ENCODE peak calls at places on chromosomes 16 and 17, in nine cellular contexts. One of them, this sample, is unnamed.

GRCh38 chr16:77689971-77690370 is 32.3 kb upstream of the NUDT7 start:
- DNase-seq in neural progenitor cell: no peak
- DNase-seq in fibroblast of mammary gland: no peak
- DNase-seq in upper lobe of right lung: no peak
- DNase-seq in fibroblast of pulmonary artery: no peak
- DNase-seq in cardiac muscle cell: no peak
- DNase-seq in left ventricle myocardium inferior: no peak
- DNase-seq in stomach: no peak
- DNase-seq in cardiac fibroblast: no peak
- DNase-seq in this sample: no peak

GRCh38 chr16:61575617-61576016 is 460.6 kb downstream of the CDH8 start:
- DNase-seq in left ventricle myocardium inferior: no peak
- DNase-seq in upper lobe of right lung: no peak
- DNase-seq in fibroblast of pulmonary artery: no peak
- DNase-seq in stomach: no peak
- DNase-seq in fibroblast of mammary gland: no peak
- DNase-seq in cardiac fibroblast: no peak
- DNase-seq in neural progenitor cell: no peak
- DNase-seq in cardiac muscle cell: no peak
- DNase-seq in this sample: no peak

GRCh38 chr17:80937501-80938356 is 53.9 kb upstream of the CHMP6 start:
- DNase-seq in upper lobe of right lung: peak; percentile 56
- DNase-seq in cardiac fibroblast: no peak
- DNase-seq in neural progenitor cell: peak; percentile 71
- DNase-seq in fibroblast of mammary gland: no peak
- DNase-seq in left ventricle myocardium inferior: no peak
- DNase-seq in stomach: no peak
- DNase-seq in fibroblast of pulmonary artery: no peak
- DNase-seq in cardiac muscle cell: no peak
- DNase-seq in this sample: no peak

GRCh38 chr17:45320931-45321461 is 4.2 kb upstream of the MAP3K14 start:
- DNase-seq in fibroblast of pulmonary artery: peak; percentile 83
- DNase-seq in cardiac fibroblast: peak; percentile 85
- DNase-seq in left ventricle myocardium inferior: no peak
- DNase-seq in cardiac muscle cell: no peak
- DNase-seq in stomach: no peak
- DNase-seq in fibroblast of mammary gland: peak; percentile 97
- DNase-seq in neural progenitor cell: no peak
- DNase-seq in upper lobe of right lung: no peak
- DNase-seq in this sample: no peak

GRCh38 chr16:68068926-68069325 is 16.2 kb upstream of the NFATC3 start:
- DNase-seq in cardiac muscle cell: no peak
- DNase-seq in left ventricle myocardium inferior: no peak
- DNase-seq in stomach: no peak
- DNase-seq in cardiac fibroblast: no peak
- DNase-seq in fibroblast of pulmonary artery: no peak
- DNase-seq in neural progenitor cell: no peak
- DNase-seq in fibroblast of mammary gland: no peak
- DNase-seq in upper lobe of right lung: no peak
- DNase-seq in this sample: no peak

GRCh38 chr17:34151081-34151480 is 104.0 kb upstream of the CCL2 start:
- DNase-seq in fibroblast of pulmonary artery: no peak
- DNase-seq in left ventricle myocardium inferior: no peak
- DNase-seq in cardiac fibroblast: no peak
- DNase-seq in stomach: no peak
- DNase-seq in cardiac muscle cell: no peak
- DNase-seq in upper lobe of right lung: no peak
- DNase-seq in neural progenitor cell: no peak
- DNase-seq in fibroblast of mammary gland: no peak
- DNase-seq in this sample: no peak

GRCh38 chr17:75352079-75352569 is 53.4 kb downstream of the GRB2 start:
- DNase-seq in neural progenitor cell: peak; percentile 21
- DNase-seq in stomach: peak; percentile 52
- DNase-seq in fibroblast of pulmonary artery: no peak
- DNase-seq in fibroblast of mammary gland: no peak
- DNase-seq in cardiac fibroblast: no peak
- DNase-seq in cardiac muscle cell: peak; percentile 79
- DNase-seq in upper lobe of right lung: no peak
- DNase-seq in left ventricle myocardium inferior: no peak
- DNase-seq in this sample: peak; percentile 69

GRCh38 chr17:39809221-39809620 is 54.9 kb downstream of the IKZF3 start:
- DNase-seq in stomach: no peak
- DNase-seq in upper lobe of right lung: no peak
- DNase-seq in fibroblast of pulmonary artery: no peak
- DNase-seq in cardiac fibroblast: no peak
- DNase-seq in left ventricle myocardium inferior: no peak
- DNase-seq in fibroblast of mammary gland: no peak
- DNase-seq in neural progenitor cell: no peak
- DNase-seq in cardiac muscle cell: no peak
- DNase-seq in this sample: no peak

DNA sequence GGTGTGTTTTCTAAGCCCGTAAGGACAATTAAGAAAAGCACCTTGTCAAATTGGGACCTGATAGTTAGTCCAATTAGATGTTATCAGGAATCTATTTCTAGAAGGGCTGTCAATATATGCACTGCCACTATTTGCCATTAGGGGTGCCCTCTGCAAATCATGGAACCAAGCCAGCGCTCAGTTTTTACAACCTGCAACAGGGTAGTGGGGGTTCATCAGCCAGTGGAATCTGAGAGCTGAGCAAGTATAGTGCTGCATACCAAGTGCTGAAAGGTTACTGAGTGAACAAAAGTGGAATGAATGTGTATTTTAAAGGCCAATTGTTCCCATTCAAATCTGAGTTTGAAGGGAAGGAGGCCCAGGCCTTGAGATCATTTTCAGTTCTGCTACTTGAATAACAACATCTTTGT is 10.4 kb downstream of the PRR11 start:
- DNase-seq in cardiac fibroblast: peak; percentile 57
- DNase-seq in fibroblast of mammary gland: peak; percentile 42
- DNase-seq in cardiac muscle cell: peak; percentile 78
- DNase-seq in left ventricle myocardium inferior: no peak
- DNase-seq in upper lobe of right lung: no peak
- DNase-seq in neural progenitor cell: peak; percentile 91
- DNase-seq in fibroblast of pulmonary artery: peak; percentile 55
- DNase-seq in stomach: peak; percentile 47
- DNase-seq in this sample: peak; percentile 51
- TF ChIP-seq CTCF in cardiac fibroblast: peak; percentile 65
- TF ChIP-seq CTCF in fibroblast of mammary gland: peak; percentile 68
- TF ChIP-seq CTCF in cardiac muscle cell: peak; percentile 62
- TF ChIP-seq CTCF in left ventricle myocardium inferior: peak; percentile 51
- TF ChIP-seq CTCF in upper lobe of right lung: peak; percentile 53
- TF ChIP-seq CTCF in neural progenitor cell: peak; percentile 74
- TF ChIP-seq CTCF in fibroblast of pulmonary artery: peak; percentile 66
- TF ChIP-seq CTCF in stomach: peak; percentile 38
- TF ChIP-seq CTCF in this sample: peak; percentile 58

GRCh38 chr17:63446981-63447687 is 1.0 kb upstream of the CYB561 start:
- DNase-seq in cardiac muscle cell: no peak
- DNase-seq in fibroblast of pulmonary artery: peak; percentile 81
- DNase-seq in fibroblast of mammary gland: no peak
- DNase-seq in cardiac fibroblast: peak; percentile 86
- DNase-seq in upper lobe of right lung: no peak
- DNase-seq in stomach: peak; percentile 65
- DNase-seq in neural progenitor cell: peak; percentile 30
- DNase-seq in left ventricle myocardium inferior: no peak
- DNase-seq in this sample: no peak

GRCh38 chr17:63445571-63446217 is 412 bp downstream of the CYB561 start:
- DNase-seq in fibroblast of pulmonary artery: peak; percentile 38
- DNase-seq in fibroblast of mammary gland: no peak
- DNase-seq in upper lobe of right lung: peak; percentile 81
- DNase-seq in left ventricle myocardium inferior: no peak
- DNase-seq in cardiac muscle cell: peak; percentile 74
- DNase-seq in cardiac fibroblast: no peak
- DNase-seq in stomach: peak; percentile 69
- DNase-seq in neural progenitor cell: peak; percentile 83
- DNase-seq in this sample: peak; percentile 57

GRCh38 chr17:63445065-63445464 is 1.0 kb downstream of the CYB561 start:
- DNase-seq in neural progenitor cell: no peak
- DNase-seq in stomach: no peak
- DNase-seq in left ventricle myocardium inferior: no peak
- DNase-seq in fibroblast of pulmonary artery: no peak
- DNase-seq in cardiac muscle cell: no peak
- DNase-seq in cardiac fibroblast: no peak
- DNase-seq in upper lobe of right lung: no peak
- DNase-seq in fibroblast of mammary gland: no peak
- DNase-seq in this sample: no peak

GRCh38 chr17:63447688-63448005 is 1.5 kb upstream of the CYB561 start:
- DNase-seq in cardiac muscle cell: no peak
- DNase-seq in left ventricle myocardium inferior: no peak
- DNase-seq in fibroblast of pulmonary artery: peak; percentile 65
- DNase-seq in neural progenitor cell: no peak
- DNase-seq in fibroblast of mammary gland: no peak
- DNase-seq in upper lobe of right lung: no peak
- DNase-seq in cardiac fibroblast: peak; percentile 63
- DNase-seq in stomach: peak; percentile 42
- DNase-seq in this sample: no peak

GRCh38 chr17:63446218-63446980 is at the start of gene CYB561:
- DNase-seq in stomach: peak; percentile 90
- DNase-seq in fibroblast of mammary gland: peak; percentile 63
- DNase-seq in cardiac fibroblast: peak; percentile 74
- DNase-seq in neural progenitor cell: peak; percentile 82
- DNase-seq in upper lobe of right lung: peak; percentile 94
- DNase-seq in left ventricle myocardium inferior: peak; percentile 75
- DNase-seq in fibroblast of pulmonary artery: peak; percentile 62
- DNase-seq in cardiac muscle cell: no peak
- DNase-seq in this sample: peak; percentile 82
- TF ChIP-seq CTCF in stomach: peak; percentile 14
- TF ChIP-seq CTCF in fibroblast of mammary gland: no peak
- TF ChIP-seq CTCF in cardiac fibroblast: no peak
- TF ChIP-seq CTCF in neural progenitor cell: no peak
- TF ChIP-seq CTCF in upper lobe of right lung: peak; percentile 28
- TF ChIP-seq CTCF in left ventricle myocardium inferior: peak; percentile 25
- TF ChIP-seq CTCF in fibroblast of pulmonary artery: no peak
- TF ChIP-seq CTCF in cardiac muscle cell: peak; percentile 20
- TF ChIP-seq CTCF in this sample: no peak

GRCh38 chr16:54952195-54952594 is 21.5 kb downstream of the IRX5 start:
- DNase-seq in cardiac fibroblast: no peak
- DNase-seq in upper lobe of right lung: no peak
- DNase-seq in stomach: no peak
- DNase-seq in neural progenitor cell: no peak
- DNase-seq in fibroblast of mammary gland: no peak
- DNase-seq in fibroblast of pulmonary artery: no peak
- DNase-seq in left ventricle myocardium inferior: no peak
- DNase-seq in cardiac muscle cell: no peak
- DNase-seq in this sample: no peak

GRCh38 chr16:54962045-54962444 is 31.4 kb downstream of the IRX5 start:
- DNase-seq in upper lobe of right lung: no peak
- DNase-seq in fibroblast of pulmonary artery: no peak
- DNase-seq in fibroblast of mammary gland: no peak
- DNase-seq in left ventricle myocardium inferior: no peak
- DNase-seq in neural progenitor cell: no peak
- DNase-seq in stomach: no peak
- DNase-seq in cardiac muscle cell: no peak
- DNase-seq in cardiac fibroblast: no peak
- DNase-seq in this sample: no peak

GRCh38 chr16:54954220-54954619 is 23.6 kb downstream of the IRX5 start:
- DNase-seq in left ventricle myocardium inferior: no peak
- DNase-seq in cardiac fibroblast: peak; percentile 1
- DNase-seq in stomach: no peak
- DNase-seq in neural progenitor cell: no peak
- DNase-seq in cardiac muscle cell: no peak
- DNase-seq in fibroblast of mammary gland: no peak
- DNase-seq in upper lobe of right lung: no peak
- DNase-seq in fibroblast of pulmonary artery: no peak
- DNase-seq in this sample: no peak

GRCh38 chr16:54955757-54956156 is 25.1 kb downstream of the IRX5 start:
- DNase-seq in upper lobe of right lung: no peak
- DNase-seq in stomach: no peak
- DNase-seq in neural progenitor cell: no peak
- DNase-seq in cardiac muscle cell: no peak
- DNase-seq in fibroblast of pulmonary artery: no peak
- DNase-seq in fibroblast of mammary gland: no peak
- DNase-seq in left ventricle myocardium inferior: no peak
- DNase-seq in cardiac fibroblast: no peak
- DNase-seq in this sample: no peak

DNA sequence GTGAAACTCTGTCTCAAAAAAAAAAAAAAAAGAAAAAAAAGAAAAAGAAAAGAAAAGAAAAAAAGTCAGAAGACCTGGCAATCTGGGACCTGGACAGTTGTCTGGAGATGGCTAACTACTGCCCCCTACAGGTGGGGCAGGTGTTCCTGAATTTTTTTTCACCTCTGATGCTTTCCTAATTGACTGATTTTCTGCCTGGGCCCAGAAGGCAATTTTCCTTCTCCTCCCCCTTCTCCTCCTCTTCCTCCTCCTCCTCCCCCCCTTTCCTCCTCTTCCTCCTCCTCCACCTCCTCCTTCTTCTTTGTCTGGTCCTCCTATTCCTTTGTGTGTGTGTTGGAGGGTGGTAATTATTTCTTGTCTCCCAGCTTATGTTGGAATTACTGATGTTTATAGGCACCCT is 26.7 kb downstream of the IRX5 start:
- DNase-seq in left ventricle myocardium inferior: no peak
- DNase-seq in upper lobe of right lung: no peak
- DNase-seq in neural progenitor cell: peak; percentile 32
- DNase-seq in cardiac fibroblast: peak; percentile 18
- DNase-seq in stomach: peak; percentile 57
- DNase-seq in fibroblast of pulmonary artery: no peak
- DNase-seq in cardiac muscle cell: peak; percentile 24
- DNase-seq in fibroblast of mammary gland: peak; percentile 47
- DNase-seq in this sample: no peak
- TF ChIP-seq CTCF in left ventricle myocardium inferior: peak; percentile 52
- TF ChIP-seq CTCF in upper lobe of right lung: peak; percentile 45
- TF ChIP-seq CTCF in neural progenitor cell: peak; percentile 54
- TF ChIP-seq CTCF in cardiac fibroblast: peak; percentile 59
- TF ChIP-seq CTCF in stomach: peak; percentile 60
- TF ChIP-seq CTCF in fibroblast of pulmonary artery: peak; percentile 41
- TF ChIP-seq CTCF in cardiac muscle cell: peak; percentile 38
- TF ChIP-seq CTCF in fibroblast of mammary gland: peak; percentile 53
- TF ChIP-seq CTCF in this sample: peak; percentile 33

GRCh38 chr16:57667069-57667525 is 1.0 kb upstream of the ADGRG3 start:
- DNase-seq in fibroblast of pulmonary artery: no peak
- DNase-seq in cardiac muscle cell: no peak
- DNase-seq in fibroblast of mammary gland: no peak
- DNase-seq in stomach: no peak
- DNase-seq in left ventricle myocardium inferior: no peak
- DNase-seq in cardiac fibroblast: no peak
- DNase-seq in neural progenitor cell: no peak
- DNase-seq in upper lobe of right lung: no peak
- DNase-seq in this sample: no peak

GRCh38 chr16:57666353-57667068 is 1.6 kb upstream of the ADGRG3 start:
- DNase-seq in cardiac muscle cell: no peak
- DNase-seq in fibroblast of mammary gland: no peak
- DNase-seq in neural progenitor cell: no peak
- DNase-seq in left ventricle myocardium inferior: no peak
- DNase-seq in cardiac fibroblast: no peak
- DNase-seq in stomach: no peak
- DNase-seq in fibroblast of pulmonary artery: no peak
- DNase-seq in upper lobe of right lung: no peak
- DNase-seq in this sample: no peak

GRCh38 chr16:57668630-57669475 is 747 bp downstream of the ADGRG3 start:
- DNase-seq in upper lobe of right lung: no peak
- DNase-seq in fibroblast of mammary gland: no peak
- DNase-seq in left ventricle myocardium inferior: no peak
- DNase-seq in cardiac fibroblast: no peak
- DNase-seq in cardiac muscle cell: no peak
- DNase-seq in stomach: no peak
- DNase-seq in neural progenitor cell: no peak
- DNase-seq in fibroblast of pulmonary artery: no peak
- DNase-seq in this sample: no peak

GRCh38 chr16:57668259-57668563 is at the start of gene ADGRG3:
- DNase-seq in upper lobe of right lung: no peak
- DNase-seq in cardiac fibroblast: no peak
- DNase-seq in left ventricle myocardium inferior: no peak
- DNase-seq in stomach: no peak
- DNase-seq in cardiac muscle cell: no peak
- DNase-seq in neural progenitor cell: no peak
- DNase-seq in fibroblast of pulmonary artery: no peak
- DNase-seq in fibroblast of mammary gland: no peak
- DNase-seq in this sample: no peak

GRCh38 chr16:57667526-57668258 is 414 bp upstream of the ADGRG3 start:
- DNase-seq in stomach: peak; percentile 54
- DNase-seq in neural progenitor cell: no peak
- DNase-seq in cardiac fibroblast: no peak
- DNase-seq in upper lobe of right lung: peak; percentile 78
- DNase-seq in fibroblast of pulmonary artery: no peak
- DNase-seq in left ventricle myocardium inferior: peak; percentile 34
- DNase-seq in cardiac muscle cell: no peak
- DNase-seq in fibroblast of mammary gland: peak; percentile 52
- DNase-seq in this sample: no peak
- TF ChIP-seq CTCF in stomach: no peak
- TF ChIP-seq CTCF in neural progenitor cell: peak; percentile 36
- TF ChIP-seq CTCF in cardiac fibroblast: peak; percentile 11
- TF ChIP-seq CTCF in upper lobe of right lung: no peak
- TF ChIP-seq CTCF in fibroblast of pulmonary artery: no peak
- TF ChIP-seq CTCF in left ventricle myocardium inferior: peak; percentile 25
- TF ChIP-seq CTCF in cardiac muscle cell: peak; percentile 16
- TF ChIP-seq CTCF in fibroblast of mammary gland: no peak
- TF ChIP-seq CTCF in this sample: no peak